ENCODE peak calls at places on chromosomes 2 and 18, in five cellular contexts. B is K562, K is GM12878, X is HepG2, A is A549. H is an unnamed sample.

GRCh38 chr2:28678944-28679343 is 72.7 kb upstream of the PPP1CB start:
- DNase-seq in K (no peak), A (no peak), B (no peak), X (no peak), H (no peak)

GRCh38 chr2:237486334-237486818 is 675 bp upstream of the MLPH start:
- DNase-seq in K (no peak), X (no peak), B (no peak), A (no peak), H (peak; percentile 59)

GRCh38 chr2:1328684-1329083 is 84.6 kb upstream of the TPO start:
- DNase-seq in B (no peak), A (no peak), X (no peak), K (no peak), H (no peak)

GRCh38 chr2:99448556-99448955 is 41.3 kb downstream of the REV1 start:
- DNase-seq in A (no peak), K (no peak), X (no peak), B (no peak), H (no peak)

GRCh38 chr2:181949047-181949446 is 36.6 kb upstream of the PPP1R1C start:
- DNase-seq in K (no peak), B (no peak), A (no peak), X (no peak), H (no peak)

GRCh38 chr2:120422761-120423160 is 76.8 kb downstream of the INHBB start:
- DNase-seq in X (no peak), A (no peak), B (no peak), K (no peak), H (no peak)

GRCh38 chr2:161416633-161417427 is 733 bp downstream of the TBR1 start:
- DNase-seq in X (no peak), B (no peak), A (no peak), K (no peak), H (peak; percentile 53)

GRCh38 chr2:12720181-12720580 is 3.4 kb downstream of the TRIB2 start:
- DNase-seq in K (no peak), B (no peak), X (no peak), A (no peak), H (no peak)

GRCh38 chr2:98153402-98153938 is 66.5 kb downstream of the VWA3B start:
- DNase-seq in K (no peak), A (no peak), X (no peak), B (no peak), H (no peak)

GRCh38 chr2:217680376-217680775 is 322.4 kb downstream of the TNS1 start:
- DNase-seq in X (no peak), A (no peak), K (no peak), B (no peak), H (peak; percentile 35)

GRCh38 chr2:119659601-119660342 is 19.2 kb upstream of the TMEM177 start:
- DNase-seq in K (no peak), B (peak; percentile 59), A (no peak), X (peak; percentile 49), H (peak; percentile 76)

GRCh38 chr2:99576775-99577174 is 87.0 kb upstream of the REV1 start:
- DNase-seq in X (no peak), K (no peak), A (no peak), B (no peak), H (no peak)

GRCh38 chr18:12397793-12398192 is 9.9 kb upstream of the PRELID3A start:
- DNase-seq in A (no peak), X (no peak), B (no peak), K (no peak), H (no peak)

GRCh38 chr2:69260666-69261065 is 126.4 kb downstream of the GFPT1 start:
- DNase-seq in B (no peak), A (no peak), X (no peak), K (no peak), H (no peak)

GRCh38 chr2:54859997-54860701 is 136.7 kb downstream of the EML6 start:
- DNase-seq in X (no peak), A (peak; percentile 45), B (no peak), K (no peak), H (no peak)

GRCh38 chr2:239930871-239931771 is 94.0 kb downstream of the NDUFA10 start:
- DNase-seq in A (no peak), B (no peak), K (no peak), X (no peak), H (no peak)

GRCh38 chr2:27808418-27808817 is 36.9 kb downstream of the MRPL33 start:
- DNase-seq in A (no peak), K (no peak), B (no peak), X (no peak), H (no peak)

GRCh38 chr18:46158498-46158897 is 54.3 kb downstream of the HAUS1 start:
- DNase-seq in A (no peak), K (no peak), X (no peak), B (no peak), H (no peak)

GRCh38 chr18:39380823-39381222 is 1815.2 kb upstream of the CELF4 start:
- DNase-seq in B (no peak), X (no peak), A (no peak), K (no peak), H (peak; percentile 57)

GRCh38 chr2:85712261-85712660 is 18.1 kb downstream of the GNLY start:
- DNase-seq in A (no peak), X (no peak), B (no peak), K (no peak), H (no peak)

GRCh38 chr2:1758774-1759610 is 14.7 kb upstream of the PXDN start:
- DNase-seq in X (no peak), A (no peak), B (no peak), K (no peak), H (no peak)

GRCh38 chr2:172655838-172656573 is 79.6 kb upstream of the RAPGEF4 start:
- DNase-seq in X (no peak), A (no peak), K (no peak), B (no peak), H (peak; percentile 8)

GRCh38 chr2:23697676-23698075 is 229.2 kb downstream of the ATAD2B start:
- DNase-seq in K (no peak), X (no peak), A (no peak), B (no peak), H (no peak)

GRCh38 chr18:24995738-24996137 is 356.2 kb downstream of the ZNF521 start:
- DNase-seq in A (no peak), B (no peak), K (no peak), X (no peak), H (no peak)

GRCh38 chr18:43534511-43534910 is 257.2 kb upstream of the SYT4 start:
- DNase-seq in A (no peak), K (no peak), B (no peak), X (no peak), H (no peak)

GRCh38 chr2:160474891-160475795 is 18.5 kb downstream of the RBMS1 start:
- DNase-seq in B (no peak), X (no peak), A (no peak), K (no peak), H (peak; percentile 57)

GRCh38 chr2:127165539-127165935 is 54.6 kb downstream of the CYP27C1 start:
- DNase-seq in A (no peak), X (no peak), K (no peak), B (no peak), H (no peak)

GRCh38 chr18:61954347-61954746 is 61.5 kb upstream of the RNF152 start:
- DNase-seq in B (no peak), X (no peak), A (no peak), K (no peak), H (no peak)

GRCh38 chr2:117299451-117299850 is 515.0 kb upstream of the DDX18 start:
- DNase-seq in K (no peak), B (no peak), X (no peak), A (no peak), H (no peak)

DNA sequence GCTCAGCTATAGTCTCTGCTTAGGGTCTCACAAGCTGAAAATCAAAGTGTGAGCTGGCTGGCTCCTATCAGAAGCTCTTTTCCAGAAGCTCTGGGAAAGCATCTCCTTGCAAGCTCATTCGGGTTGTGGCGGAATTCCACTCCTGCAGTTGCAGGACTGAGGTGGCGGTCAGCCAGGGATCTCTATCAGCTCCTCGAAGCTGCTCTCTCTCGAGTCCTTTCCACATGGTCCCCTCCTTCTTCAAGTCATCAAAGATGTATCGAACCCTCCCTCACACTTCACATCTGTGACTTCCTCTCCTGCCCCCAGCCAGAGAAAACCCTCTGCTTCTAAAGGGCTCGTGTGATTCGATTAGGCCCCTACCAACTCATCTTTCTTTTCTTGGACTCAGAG is 141.7 kb downstream of the ZFP36L2 start:
- DNase-seq in K (no peak), A (no peak), B (peak; percentile 21), X (no peak), H (no peak)
- TF ChIP-seq JUNB in K (no peak), A (no peak), B (no peak), X (no peak), H (no peak)

GRCh38 chr2:10525573-10526265 is 77.6 kb upstream of the ODC1 start:
- DNase-seq in X (no peak), A (no peak), K (no peak), B (no peak), H (no peak)

GRCh38 chr2:10524841-10525572 is 76.9 kb upstream of the ODC1 start:
- DNase-seq in A (no peak), B (no peak), K (no peak), X (no peak), H (no peak)

GRCh38 chr2:10527585-10527984 is 79.5 kb upstream of the ODC1 start:
- DNase-seq in X (no peak), K (no peak), B (no peak), A (no peak), H (no peak)

GRCh38 chr2:10524341-10524740 is 76.2 kb upstream of the ODC1 start:
- DNase-seq in K (no peak), B (no peak), X (no peak), A (no peak), H (no peak)

DNA sequence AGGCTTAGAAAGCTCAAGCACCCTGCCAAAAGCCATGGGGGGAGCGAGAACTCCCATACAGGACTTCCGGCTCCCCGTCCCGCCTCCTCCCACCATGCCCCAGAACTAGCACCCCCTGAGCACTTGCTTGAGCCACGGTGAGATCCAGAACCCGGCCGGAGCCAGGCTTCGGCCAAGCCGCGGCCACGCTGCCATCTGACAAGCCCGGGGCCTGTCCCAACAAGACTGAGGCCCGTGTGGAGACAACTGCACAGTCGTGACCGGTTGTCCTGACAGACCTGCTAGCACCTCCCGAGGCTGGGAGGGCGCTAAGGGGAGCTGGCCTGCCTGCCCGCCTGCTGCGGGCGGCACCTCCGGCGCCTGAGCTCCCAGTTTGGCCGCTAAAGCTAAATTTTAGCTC is 78.2 kb upstream of the ODC1 start:
- DNase-seq in K (no peak), B (no peak), A (no peak), X (no peak), H (no peak)
- TF ChIP-seq JUNB in K (no peak), B (no peak), A (no peak), X (no peak), H (no peak)

GRCh38 chr2:112275887-112276773 is 733 bp downstream of the ZC3H6 start:
- DNase-seq in A (peak; percentile 46), B (peak; percentile 88), X (peak; percentile 94), K (no peak), H (peak; percentile 86)
- TF ChIP-seq JUNB in A (no peak), B (no peak), X (no peak), K (no peak), H (no peak)

GRCh38 chr2:228017784-228018183 is 146.4 kb downstream of the DAW1 start:
- DNase-seq in X (no peak), A (no peak), B (no peak), K (no peak), H (no peak)
- TF ChIP-seq JUNB in X (no peak), A (no peak), B (no peak), K (no peak), H (no peak)

GRCh38 chr2:43333656-43334144 is 107.3 kb upstream of the ZFP36L2 start:
- DNase-seq in K (no peak), X (no peak), B (no peak), A (no peak), H (no peak)
- TF ChIP-seq JUNB in K (no peak), X (no peak), B (no peak), A (no peak), H (no peak)

GRCh38 chr18:48139427-48140347 is 209.2 kb upstream of the SMAD2 start:
- DNase-seq in X (no peak), A (no peak), B (no peak), K (no peak), H (peak; percentile 5)
- TF ChIP-seq JUNB in X (no peak), A (no peak), B (no peak), K (no peak), H (no peak)

H was measured in GM23338.